ENCODE peak calls at places on chromosomes 5 and 9, in six cellular contexts. H, D, V, U, C and I are unnamed samples.

GRCh38 chr9:5436441-5436840 is 1.3 kb downstream of the PLGRKT start:
- DNase-seq in V (no peak), U (no peak), D (no peak), H (no peak), C (no peak), I (no peak)

GRCh38 chr9:22337261-22337660 is 109.4 kb upstream of the DMRTA1 start:
- DNase-seq in C (no peak), V (no peak), H (no peak), U (no peak), D (no peak), I (no peak)

GRCh38 chr5:112878760-112879159 is 17.7 kb downstream of the SRP19 start:
- DNase-seq in H (no peak), C (no peak), D (peak), U (peak), V (no peak), I (peak)

GRCh38 chr5:5021436-5021835 is 118.7 kb upstream of the ADAMTS16 start:
- DNase-seq in C (no peak), V (no peak), H (no peak), D (no peak), U (no peak), I (no peak)

GRCh38 chr5:66863343-66864170 is 267.4 kb downstream of the MAST4 start:
- DNase-seq in U (no peak), D (no peak), C (no peak), H (no peak), V (no peak), I (no peak)

GRCh38 chr5:127574852-127575679 is 57.6 kb downstream of the PRRC1 start:
- DNase-seq in H (no peak), C (no peak), V (no peak), U (no peak), D (no peak), I (no peak)

GRCh38 chr5:17190242-17190778 is 27.1 kb upstream of the BASP1 start:
- DNase-seq in D (peak), U (no peak), H (no peak), C (peak), V (peak), I (no peak)

GRCh38 chr5:57780306-57780958 is 297.8 kb upstream of the ACTBL2 start:
- DNase-seq in D (peak), C (no peak), H (no peak), U (no peak), V (no peak), I (no peak)

GRCh38 chr5:133993152-133993548 is 11.6 kb downstream of the VDAC1 start:
- DNase-seq in C (no peak), U (no peak), D (peak), H (no peak), V (no peak), I (no peak)

GRCh38 chr5:173802670-173803165 is 85.4 kb upstream of the CPEB4 start:
- DNase-seq in D (no peak), V (peak), C (peak), H (no peak), U (no peak), I (no peak)

GRCh38 chr5:83750759-83751158 is 30.1 kb upstream of the HAPLN1 start:
- DNase-seq in C (no peak), V (no peak), D (no peak), H (no peak), U (no peak), I (no peak)

GRCh38 chr5:169649486-169649885 is 12.4 kb downstream of the DOCK2 start:
- DNase-seq in C (no peak), U (no peak), H (no peak), V (no peak), D (no peak), I (no peak)

GRCh38 chr5:169648725-169649124 is 11.7 kb downstream of the DOCK2 start:
- DNase-seq in V (no peak), H (no peak), D (no peak), U (no peak), C (peak), I (no peak)

GRCh38 chr5:169652057-169652456 is 15.0 kb downstream of the DOCK2 start:
- DNase-seq in V (no peak), D (no peak), H (no peak), U (no peak), C (peak), I (no peak)

GRCh38 chr5:169651526-169651925 is 14.5 kb downstream of the DOCK2 start:
- DNase-seq in U (no peak), D (no peak), C (no peak), V (no peak), H (no peak), I (no peak)

GRCh38 chr5:169650701-169651331 is 13.7 kb downstream of the DOCK2 start:
- DNase-seq in C (no peak), H (no peak), V (no peak), D (peak), U (no peak), I (no peak)
- H3K27ac ChIP-seq in C (no peak), H (no peak), V (no peak), D (peak), U (peak), I (no peak)

GRCh38 chr5:147485046-147485445 is 24.8 kb downstream of the DPYSL3 start:
- DNase-seq in U (no peak), C (no peak), D (no peak), V (no peak), H (no peak), I (no peak)
- H3K27ac ChIP-seq in U (no peak), C (no peak), D (peak), V (peak), H (no peak), I (no peak)

GRCh38 chr5:142745268-142745667 is 24.9 kb upstream of the ARHGAP26 start:
- DNase-seq in U (no peak), H (no peak), C (no peak), V (no peak), D (no peak), I (no peak)

GRCh38 chr5:142743677-142744441 is 26.3 kb upstream of the ARHGAP26 start:
- DNase-seq in U (no peak), C (no peak), D (peak), V (no peak), H (no peak), I (no peak)

GRCh38 chr5:142740474-142740873 is 29.7 kb upstream of the ARHGAP26 start:
- DNase-seq in C (no peak), U (no peak), D (no peak), V (no peak), H (no peak), I (peak)

GRCh38 chr5:142737169-142737568 is 33.0 kb upstream of the ARHGAP26 start:
- DNase-seq in V (no peak), C (no peak), D (no peak), H (no peak), U (no peak), I (no peak)

DNA sequence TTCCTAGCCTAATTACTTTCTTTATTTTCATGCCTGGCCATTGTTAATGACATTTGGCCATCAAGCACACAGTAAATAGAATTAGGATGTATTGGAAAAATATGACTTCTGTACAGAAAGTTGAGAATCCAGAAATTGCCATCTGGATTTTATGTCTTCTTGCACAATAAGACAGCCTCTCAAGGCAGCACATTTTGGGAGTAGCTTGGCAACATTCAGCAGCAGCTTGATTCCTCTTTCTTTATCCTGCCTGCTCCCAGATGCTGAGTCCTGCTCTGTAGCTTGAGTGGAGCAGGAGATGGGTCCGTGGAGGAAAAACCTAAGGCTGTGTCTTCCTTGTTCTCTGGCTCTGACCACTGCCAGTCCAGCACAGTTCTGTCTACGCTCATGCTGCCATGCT is 29.3 kb upstream of the ARHGAP26 start:
- DNase-seq in D (no peak), U (no peak), V (no peak), C (no peak), H (no peak), I (no peak)
- H3K27ac ChIP-seq in D (no peak), U (no peak), V (no peak), C (no peak), H (no peak), I (peak)

DNA sequence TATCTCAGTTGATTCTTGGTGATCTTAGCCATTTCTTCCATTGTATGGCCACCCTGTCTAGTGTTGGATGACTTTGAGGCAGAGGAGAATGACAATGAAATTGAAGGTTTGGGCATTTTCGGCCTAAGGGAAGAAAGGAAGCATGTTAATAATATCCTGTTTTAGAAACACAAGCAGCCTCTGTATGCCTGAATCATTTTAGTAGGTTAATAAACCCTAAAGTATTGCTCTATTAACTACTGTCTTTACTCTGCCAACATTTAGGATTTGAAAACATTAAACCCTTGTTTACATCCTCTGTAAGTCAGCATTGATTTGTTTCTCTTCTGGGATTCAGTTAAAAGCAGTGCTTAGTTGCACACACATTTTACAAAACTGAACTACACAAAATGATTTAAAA is 359.0 kb downstream of the ARRDC3 start:
- DNase-seq in U (no peak), H (no peak), D (no peak), C (no peak), V (no peak), I (no peak)
- H3K27ac ChIP-seq in U (no peak), H (no peak), D (no peak), C (no peak), V (no peak), I (no peak)

DNA sequence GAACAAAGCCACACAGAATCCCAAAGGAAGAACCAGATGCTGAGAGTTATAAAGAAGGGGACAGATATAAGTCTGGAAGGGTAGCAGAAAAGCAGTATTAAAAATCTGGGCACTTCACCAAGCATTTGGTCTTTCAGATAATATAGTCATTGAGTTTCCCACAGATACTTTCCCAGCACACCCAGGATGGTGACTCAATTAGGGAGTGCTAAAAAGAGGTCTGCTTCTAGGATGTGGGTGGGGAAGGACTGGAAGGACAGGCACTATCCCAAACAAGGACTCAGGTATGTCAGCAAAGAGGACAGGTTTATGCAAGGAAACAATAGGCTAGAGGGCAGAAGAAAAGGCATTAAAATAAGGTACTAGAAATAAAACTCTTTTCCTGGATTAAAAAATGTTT is 59.3 kb downstream of the DIAPH1 start:
- DNase-seq in V (no peak), C (peak), H (no peak), U (no peak), D (peak), I (peak)
- H3K27ac ChIP-seq in V (peak), C (peak), H (peak), U (no peak), D (peak), I (peak)

DNA sequence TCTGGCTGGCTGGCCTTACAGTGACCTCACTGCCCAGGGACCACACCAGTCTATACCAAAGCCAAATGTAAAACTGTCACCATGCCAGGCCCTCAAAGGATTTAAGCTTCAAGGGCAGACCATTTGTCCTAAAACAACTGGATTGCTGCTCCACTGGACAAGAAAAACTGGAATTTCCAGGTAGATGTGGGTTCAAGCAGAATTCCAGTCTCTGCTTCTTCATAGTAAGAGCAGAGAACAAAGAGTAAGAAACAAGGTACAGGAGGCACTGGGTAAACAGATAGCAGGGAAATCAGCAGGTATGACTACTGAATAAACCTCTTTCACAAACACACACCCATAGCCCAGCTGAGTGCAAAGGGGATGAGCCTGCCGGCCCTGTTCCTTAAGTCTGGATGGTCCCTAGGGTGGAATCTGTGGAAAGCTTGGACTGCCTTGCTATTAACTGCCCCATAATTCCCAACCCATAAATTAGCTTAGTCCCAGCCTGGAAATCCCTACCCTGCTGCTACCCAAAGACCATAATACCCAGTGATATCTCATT is 5.5 kb downstream of the B4GALT1 start:
- DNase-seq in C (peak), D (no peak), V (no peak), U (no peak), H (no peak), I (peak)
- H3K27ac ChIP-seq in C (peak), D (peak), V (peak), U (peak), H (peak), I (peak)

GRCh38 chr9:38331141-38331540 is 61.4 kb upstream of the ALDH1B1 start:
- DNase-seq in D (no peak), U (no peak), H (no peak), V (no peak), C (no peak), I (no peak)

GRCh38 chr9:38328765-38329164 is 63.7 kb upstream of the ALDH1B1 start:
- DNase-seq in H (no peak), D (no peak), V (no peak), C (no peak), U (no peak), I (no peak)

GRCh38 chr9:38333047-38333446 is 59.5 kb upstream of the ALDH1B1 start:
- DNase-seq in D (no peak), H (no peak), V (no peak), C (no peak), U (no peak), I (no peak)

GRCh38 chr9:38332625-38333024 is 59.9 kb upstream of the ALDH1B1 start:
- DNase-seq in C (peak), D (no peak), H (no peak), U (no peak), V (no peak), I (no peak)

DNA sequence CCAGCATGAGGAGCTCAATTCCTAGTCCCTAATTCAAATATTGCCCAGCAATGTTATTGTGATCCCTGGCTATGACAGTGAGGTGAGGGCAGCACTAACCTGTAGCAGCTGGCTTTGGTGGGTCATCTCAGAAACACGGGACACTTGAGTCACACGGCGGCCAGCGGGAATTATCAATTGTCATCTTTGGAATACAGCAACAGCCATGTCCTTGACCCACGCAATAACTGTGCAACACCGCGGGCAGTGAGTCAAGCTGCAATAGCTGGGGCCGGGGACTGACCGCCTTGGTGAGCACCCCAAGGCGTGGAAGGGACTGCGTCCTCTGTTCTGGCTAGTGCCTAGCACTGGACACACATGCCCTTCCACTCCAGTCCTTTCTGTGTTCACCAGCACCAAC is 62.5 kb upstream of the ALDH1B1 start:
- DNase-seq in H (no peak), U (no peak), D (no peak), C (no peak), V (no peak), I (no peak)
- H3K27ac ChIP-seq in H (no peak), U (no peak), D (no peak), C (no peak), V (no peak), I (no peak)

GRCh38 chr5:80555099-80555498 is 15.0 kb downstream of the ANKRD34B start:
- DNase-seq in D (no peak), V (no peak), C (no peak), H (no peak), U (no peak), I (no peak)
- H3K27ac ChIP-seq in D (no peak), V (no peak), C (no peak), H (no peak), U (no peak), I (no peak)

GRCh38 chr5:177364159-177364962 is 6.6 kb downstream of the RGS14 start:
- DNase-seq in V (no peak), U (no peak), H (no peak), D (no peak), C (no peak), I (no peak)

GRCh38 chr5:177367323-177367848 is 9.7 kb downstream of the RGS14 start:
- DNase-seq in H (no peak), V (no peak), C (no peak), D (no peak), U (no peak), I (no peak)

GRCh38 chr5:177367981-177368960 is 10.5 kb downstream of the RGS14 start:
- DNase-seq in V (no peak), H (no peak), U (no peak), C (peak), D (no peak), I (peak)

GRCh38 chr5:177365845-177366527 is 8.3 kb downstream of the RGS14 start:
- DNase-seq in U (no peak), H (no peak), V (no peak), D (no peak), C (no peak), I (no peak)

GRCh38 chr5:177366528-177367322 is 9.0 kb downstream of the RGS14 start:
- DNase-seq in V (peak), D (peak), U (no peak), C (peak), H (no peak), I (no peak)
- H3K27ac ChIP-seq in V (peak), D (peak), U (peak), C (peak), H (no peak), I (peak)